ENCODE peak calls at places on chromosomes 2 and 18, in ten cellular contexts. One of them, this sample, is unnamed.

GRCh38 chr2:229660951-229661350 is 53.4 kb downstream of the DNER start:
- DNase-seq in GOT3: no peak
- DNase-seq in sigmoid colon: no peak
- DNase-seq in GM20000: no peak
- DNase-seq in left lobe of liver: no peak
- DNase-seq in D341Med: no peak
- DNase-seq in left ventricle myocardium superior: no peak
- DNase-seq in left kidney: no peak
- DNase-seq in iris pigment epithelial cell: peak
- DNase-seq in lung microvascular endothelial cell: peak
- DNase-seq in this sample: no peak

GRCh38 chr2:10935953-10936942 is 24.5 kb downstream of the KCNF1 start:
- DNase-seq in GM20000: no peak
- DNase-seq in D341Med: no peak
- DNase-seq in lung microvascular endothelial cell: peak
- DNase-seq in iris pigment epithelial cell: peak
- DNase-seq in left lobe of liver: no peak
- DNase-seq in sigmoid colon: no peak
- DNase-seq in left ventricle myocardium superior: no peak
- DNase-seq in GOT3: peak
- DNase-seq in left kidney: peak
- DNase-seq in this sample: peak

GRCh38 chr18:3923750-3924149 is 473.8 kb downstream of the TGIF1 start:
- DNase-seq in GM20000: no peak
- DNase-seq in lung microvascular endothelial cell: no peak
- DNase-seq in D341Med: no peak
- DNase-seq in GOT3: no peak
- DNase-seq in left lobe of liver: no peak
- DNase-seq in left ventricle myocardium superior: no peak
- DNase-seq in iris pigment epithelial cell: peak
- DNase-seq in sigmoid colon: no peak
- DNase-seq in left kidney: no peak
- DNase-seq in this sample: no peak

GRCh38 chr2:228541794-228542193 is 360.3 kb upstream of the SPHKAP start:
- DNase-seq in left lobe of liver: no peak
- DNase-seq in iris pigment epithelial cell: peak
- DNase-seq in sigmoid colon: no peak
- DNase-seq in GOT3: no peak
- DNase-seq in GM20000: no peak
- DNase-seq in lung microvascular endothelial cell: peak
- DNase-seq in left kidney: no peak
- DNase-seq in left ventricle myocardium superior: no peak
- DNase-seq in D341Med: no peak
- DNase-seq in this sample: no peak

GRCh38 chr18:6731197-6731596 is 1.7 kb downstream of the ARHGAP28 start:
- DNase-seq in lung microvascular endothelial cell: no peak
- DNase-seq in GM20000: no peak
- DNase-seq in left lobe of liver: no peak
- DNase-seq in left kidney: peak
- DNase-seq in left ventricle myocardium superior: no peak
- DNase-seq in sigmoid colon: no peak
- DNase-seq in iris pigment epithelial cell: peak
- DNase-seq in D341Med: no peak
- DNase-seq in GOT3: no peak
- DNase-seq in this sample: peak

GRCh38 chr2:85769236-85769986 is 15.6 kb downstream of the ATOH8 start:
- DNase-seq in left kidney: peak
- DNase-seq in left ventricle myocardium superior: peak
- DNase-seq in sigmoid colon: no peak
- DNase-seq in GM20000: no peak
- DNase-seq in lung microvascular endothelial cell: no peak
- DNase-seq in iris pigment epithelial cell: no peak
- DNase-seq in D341Med: peak
- DNase-seq in left lobe of liver: no peak
- DNase-seq in GOT3: no peak
- DNase-seq in this sample: peak

GRCh38 chr2:143398701-143399260 is 269.6 kb downstream of the ARHGAP15 start:
- DNase-seq in left ventricle myocardium superior: no peak
- DNase-seq in left kidney: no peak
- DNase-seq in GM20000: no peak
- DNase-seq in D341Med: no peak
- DNase-seq in lung microvascular endothelial cell: no peak
- DNase-seq in GOT3: no peak
- DNase-seq in iris pigment epithelial cell: no peak
- DNase-seq in sigmoid colon: no peak
- DNase-seq in left lobe of liver: no peak
- DNase-seq in this sample: peak

GRCh38 chr2:170715932-170716777 is 1.0 kb downstream of the SP5 start:
- DNase-seq in GOT3: no peak
- DNase-seq in lung microvascular endothelial cell: no peak
- DNase-seq in sigmoid colon: peak
- DNase-seq in left ventricle myocardium superior: no peak
- DNase-seq in left kidney: peak
- DNase-seq in GM20000: peak
- DNase-seq in D341Med: peak
- DNase-seq in left lobe of liver: no peak
- DNase-seq in iris pigment epithelial cell: no peak
- DNase-seq in this sample: peak

GRCh38 chr18:43863180-43863579 is 585.9 kb upstream of the SYT4 start:
- DNase-seq in lung microvascular endothelial cell: no peak
- DNase-seq in GM20000: no peak
- DNase-seq in left kidney: peak
- DNase-seq in sigmoid colon: no peak
- DNase-seq in D341Med: no peak
- DNase-seq in iris pigment epithelial cell: no peak
- DNase-seq in GOT3: no peak
- DNase-seq in left lobe of liver: no peak
- DNase-seq in left ventricle myocardium superior: no peak
- DNase-seq in this sample: no peak

GRCh38 chr2:239440511-239440959 is 39.7 kb upstream of the HDAC4 start:
- DNase-seq in iris pigment epithelial cell: no peak
- DNase-seq in lung microvascular endothelial cell: no peak
- DNase-seq in D341Med: no peak
- DNase-seq in left lobe of liver: no peak
- DNase-seq in GOT3: no peak
- DNase-seq in left kidney: peak
- DNase-seq in left ventricle myocardium superior: no peak
- DNase-seq in GM20000: no peak
- DNase-seq in sigmoid colon: no peak
- DNase-seq in this sample: peak

GRCh38 chr2:197158591-197159550 is 151.7 kb downstream of the ANKRD44 start:
- DNase-seq in left lobe of liver: no peak
- DNase-seq in iris pigment epithelial cell: peak
- DNase-seq in left kidney: no peak
- DNase-seq in lung microvascular endothelial cell: peak
- DNase-seq in left ventricle myocardium superior: no peak
- DNase-seq in GOT3: no peak
- DNase-seq in GM20000: no peak
- DNase-seq in sigmoid colon: no peak
- DNase-seq in D341Med: no peak
- DNase-seq in this sample: no peak

GRCh38 chr2:113253453-113253852 is 25.3 kb downstream of the PAX8 start:
- DNase-seq in lung microvascular endothelial cell: no peak
- DNase-seq in D341Med: no peak
- DNase-seq in GM20000: no peak
- DNase-seq in left ventricle myocardium superior: no peak
- DNase-seq in GOT3: no peak
- DNase-seq in left kidney: no peak
- DNase-seq in sigmoid colon: no peak
- DNase-seq in left lobe of liver: no peak
- DNase-seq in iris pigment epithelial cell: no peak
- DNase-seq in this sample: no peak

GRCh38 chr2:8290771-8291352 is 391.0 kb upstream of the ID2 start:
- DNase-seq in left ventricle myocardium superior: no peak
- DNase-seq in iris pigment epithelial cell: no peak
- DNase-seq in GM20000: no peak
- DNase-seq in lung microvascular endothelial cell: no peak
- DNase-seq in sigmoid colon: no peak
- DNase-seq in left lobe of liver: no peak
- DNase-seq in GOT3: no peak
- DNase-seq in left kidney: no peak
- DNase-seq in D341Med: no peak
- DNase-seq in this sample: no peak

GRCh38 chr2:240789051-240789453 is 31.0 kb downstream of the KIF1A start:
- DNase-seq in D341Med: no peak
- DNase-seq in GOT3: no peak
- DNase-seq in iris pigment epithelial cell: no peak
- DNase-seq in GM20000: no peak
- DNase-seq in left ventricle myocardium superior: peak
- DNase-seq in lung microvascular endothelial cell: no peak
- DNase-seq in sigmoid colon: no peak
- DNase-seq in left lobe of liver: no peak
- DNase-seq in left kidney: no peak
- DNase-seq in this sample: no peak

GRCh38 chr2:25257032-25257455 is 84.7 kb downstream of the DNMT3A start:
- DNase-seq in iris pigment epithelial cell: peak
- DNase-seq in left kidney: peak
- DNase-seq in left ventricle myocardium superior: no peak
- DNase-seq in lung microvascular endothelial cell: peak
- DNase-seq in sigmoid colon: peak
- DNase-seq in GM20000: no peak
- DNase-seq in D341Med: no peak
- DNase-seq in left lobe of liver: no peak
- DNase-seq in GOT3: no peak
- DNase-seq in this sample: peak

GRCh38 chr2:53211201-53211774 is 556.3 kb upstream of the CHAC2 start:
- DNase-seq in left lobe of liver: no peak
- DNase-seq in D341Med: no peak
- DNase-seq in left ventricle myocardium superior: no peak
- DNase-seq in GM20000: no peak
- DNase-seq in GOT3: no peak
- DNase-seq in iris pigment epithelial cell: no peak
- DNase-seq in sigmoid colon: no peak
- DNase-seq in lung microvascular endothelial cell: no peak
- DNase-seq in left kidney: no peak
- DNase-seq in this sample: no peak

GRCh38 chr2:10973766-10974165 is 62.0 kb downstream of the KCNF1 start:
- DNase-seq in left lobe of liver: no peak
- DNase-seq in left kidney: no peak
- DNase-seq in sigmoid colon: no peak
- DNase-seq in iris pigment epithelial cell: no peak
- DNase-seq in GM20000: no peak
- DNase-seq in GOT3: no peak
- DNase-seq in left ventricle myocardium superior: no peak
- DNase-seq in D341Med: no peak
- DNase-seq in lung microvascular endothelial cell: no peak
- DNase-seq in this sample: no peak

GRCh38 chr2:84481702-84482101 is 22.6 kb upstream of the SUCLG1 start:
- DNase-seq in GOT3: peak
- DNase-seq in sigmoid colon: no peak
- DNase-seq in iris pigment epithelial cell: peak
- DNase-seq in lung microvascular endothelial cell: peak
- DNase-seq in D341Med: no peak
- DNase-seq in GM20000: no peak
- DNase-seq in left kidney: no peak
- DNase-seq in left lobe of liver: no peak
- DNase-seq in left ventricle myocardium superior: no peak
- DNase-seq in this sample: no peak

GRCh38 chr18:8303151-8303770 is 306.0 kb upstream of the RAB12 start:
- DNase-seq in iris pigment epithelial cell: no peak
- DNase-seq in D341Med: no peak
- DNase-seq in sigmoid colon: no peak
- DNase-seq in left lobe of liver: no peak
- DNase-seq in left kidney: no peak
- DNase-seq in lung microvascular endothelial cell: no peak
- DNase-seq in GOT3: no peak
- DNase-seq in GM20000: no peak
- DNase-seq in left ventricle myocardium superior: no peak
- DNase-seq in this sample: no peak

This sample was measured in NCI-H69.